ENCODE peak calls at places on chromosomes 3 and 15, in ten cellular contexts. K is posterior vena cava; R is hypothalamus; V is stimulated activated CD4-positive, alpha-beta T cell treated with anti-CD3 and anti-CD28 coated beads, Interleukin-2, amount 100 ng/mL, for 24 hours; P is esophagus squamous epithelium; J is heart left ventricle; D is fibroblast of the aortic adventitia; I is neural progenitor cell; F is natural killer cell; L is CD14-positive monocyte. Q is an unnamed sample.

GRCh38 chr15:70775160-70775559 is 11.8 kb upstream of the UACA start:
- DNase-seq in L (no peak), D (peak; percentile 73), F (no peak), J (no peak), K (no peak), R (no peak), V (no peak), P (no peak), I (no peak), Q (peak; percentile 91)

GRCh38 chr15:40441012-40441735 is 421 bp downstream of the BAHD1 start:
- DNase-seq in P (no peak), J (no peak), K (no peak), D (no peak), V (peak; percentile 35), I (peak; percentile 91), R (no peak), L (no peak), F (no peak), Q (no peak)

GRCh38 chr3:11982341-11982948 is 21.7 kb upstream of the SYN2 start:
- DNase-seq in F (no peak), K (no peak), D (no peak), R (no peak), J (no peak), I (no peak), L (no peak), P (no peak), V (no peak), Q (no peak)

GRCh38 chr3:56799251-56799882 is 2.4 kb downstream of the ARHGEF3 start:
- DNase-seq in L (no peak), D (peak; percentile 85), K (no peak), P (no peak), F (no peak), I (peak; percentile 50), V (no peak), J (no peak), R (no peak), Q (peak; percentile 74)

GRCh38 chr15:55954862-55955605 is 38.4 kb downstream of the NEDD4 start:
- DNase-seq in F (no peak), D (no peak), V (no peak), R (no peak), P (no peak), K (no peak), J (no peak), I (no peak), L (no peak), Q (no peak)

GRCh38 chr3:23671901-23672589 is 133.7 kb upstream of the UBE2E1 start:
- DNase-seq in D (no peak), J (no peak), I (no peak), F (no peak), L (no peak), R (peak; percentile 13), K (no peak), P (no peak), V (peak; percentile 4), Q (no peak)

GRCh38 chr3:66280304-66280703 is 59.5 kb downstream of the SLC25A26 start:
- DNase-seq in V (no peak), L (no peak), I (no peak), P (no peak), R (no peak), K (no peak), D (no peak), F (no peak), J (no peak), Q (no peak)

GRCh38 chr3:126208182-126208581 is 27.8 kb upstream of the ALDH1L1 start:
- DNase-seq in D (no peak), F (no peak), K (no peak), R (no peak), P (no peak), J (no peak), I (no peak), V (no peak), L (no peak), Q (peak; percentile 6)

GRCh38 chr3:105166893-105167292 is 199.8 kb upstream of the ALCAM start:
- DNase-seq in F (no peak), I (no peak), K (no peak), V (no peak), R (no peak), L (no peak), P (no peak), J (no peak), D (peak; percentile 55), Q (no peak)

GRCh38 chr15:41899854-41900442 is 6.1 kb upstream of the SPTBN5 start:
- DNase-seq in F (no peak), K (no peak), D (no peak), R (no peak), L (no peak), V (no peak), J (no peak), P (no peak), I (no peak), Q (no peak)

GRCh38 chr15:44340410-44340809 is 51.9 kb downstream of the GOLM2 start:
- DNase-seq in R (no peak), I (no peak), K (no peak), J (no peak), F (no peak), P (no peak), L (no peak), V (no peak), D (peak; percentile 83), Q (peak; percentile 67)

GRCh38 chr3:185152433-185153169 is at the start of gene C3orf70:
- DNase-seq in R (peak; percentile 77), V (peak; percentile 37), L (no peak), F (peak; percentile 16), D (peak; percentile 25), I (peak; percentile 79), K (peak; percentile 92), P (no peak), J (peak; percentile 64), Q (peak; percentile 29)

GRCh38 chr3:169699536-169700050 is 36.1 kb upstream of the MECOM start:
- DNase-seq in D (peak; percentile 86), L (no peak), K (peak; percentile 90), R (no peak), V (no peak), J (peak; percentile 54), P (peak; percentile 2), I (no peak), F (no peak), Q (peak; percentile 75)

GRCh38 chr3:161038725-161039124 is 66.4 kb downstream of the B3GALNT1 start:
- DNase-seq in V (no peak), F (no peak), R (no peak), I (no peak), K (no peak), J (no peak), P (no peak), D (peak; percentile 39), L (no peak), Q (no peak)

GRCh38 chr3:121152573-121152972 is 244.6 kb downstream of the STXBP5L start:
- DNase-seq in F (no peak), R (no peak), L (no peak), P (no peak), J (no peak), K (no peak), V (no peak), I (peak; percentile 34), D (no peak), Q (peak; percentile 3)

GRCh38 chr3:9198805-9199386 is 50.5 kb downstream of the SRGAP3 start:
- DNase-seq in I (peak; percentile 42), F (no peak), R (peak; percentile 80), D (no peak), K (no peak), J (no peak), V (no peak), L (no peak), P (no peak), Q (no peak)

GRCh38 chr15:83489690-83490089 is 42.5 kb downstream of the SH3GL3 start:
- DNase-seq in V (no peak), F (no peak), K (no peak), J (no peak), P (no peak), D (no peak), R (no peak), I (no peak), L (no peak), Q (no peak)

GRCh38 chr15:81942655-81943054 is 103.2 kb downstream of the MEX3B start:
- DNase-seq in K (no peak), V (no peak), D (no peak), I (no peak), R (no peak), P (no peak), J (no peak), L (no peak), F (no peak), Q (no peak)

GRCh38 chr3:12663311-12663935 is 494 bp downstream of the RAF1 start:
- DNase-seq in I (no peak), V (peak; percentile 53), L (peak; percentile 48), D (no peak), P (no peak), J (peak; percentile 58), R (peak; percentile 73), K (peak; percentile 84), F (peak; percentile 29), Q (no peak)

GRCh38 chr15:39188930-39189329 is 391.9 kb upstream of the THBS1 start:
- DNase-seq in D (peak; percentile 88), I (no peak), P (no peak), V (no peak), J (no peak), F (no peak), L (no peak), K (no peak), R (no peak), Q (peak; percentile 98)

GRCh38 chr3:42961633-42962032 is 17.5 kb upstream of the GASK1A start:
- DNase-seq in R (peak; percentile 33), L (no peak), V (peak; percentile 11), I (peak; percentile 76), F (no peak), K (no peak), J (peak; percentile 16), P (no peak), D (peak; percentile 80), Q (peak; percentile 69)

GRCh38 chr3:42590989-42591756 is 513 bp downstream of the SS18L2 start:
- DNase-seq in R (no peak), I (peak; percentile 79), D (peak; percentile 15), P (no peak), V (peak; percentile 14), F (no peak), J (no peak), L (no peak), K (no peak), Q (peak; percentile 14)

GRCh38 chr15:31024330-31024729 is 32.9 kb upstream of the MTMR10 start:
- DNase-seq in J (no peak), I (peak; percentile 41), K (no peak), L (no peak), D (peak; percentile 98), F (no peak), V (no peak), P (no peak), R (no peak), Q (peak; percentile 82)

GRCh38 chr15:29331669-29332068 is 62.0 kb upstream of the NSMCE3 start:
- DNase-seq in P (no peak), R (no peak), J (no peak), D (no peak), K (no peak), V (no peak), F (no peak), L (no peak), I (no peak), Q (no peak)

GRCh38 chr15:60370804-60371700 is 26.7 kb downstream of the ANXA2 start:
- DNase-seq in L (no peak), R (peak; percentile 20), P (no peak), I (no peak), J (peak; percentile 80), K (peak; percentile 92), F (no peak), D (peak; percentile 99), V (peak; percentile 25), Q (peak; percentile 99)

GRCh38 chr3:182702216-182702615 is 91.1 kb upstream of the ATP11B start:
- DNase-seq in I (no peak), J (no peak), V (no peak), P (no peak), L (no peak), D (no peak), F (no peak), K (no peak), R (no peak), Q (no peak)

GRCh38 chr3:161914703-161915102 is 418.1 kb downstream of the OTOL1 start:
- DNase-seq in R (peak; percentile 14), I (peak; percentile 65), J (peak; percentile 8), F (no peak), K (no peak), P (no peak), L (no peak), D (peak; percentile 63), V (no peak), Q (peak; percentile 84)

GRCh38 chr15:56369234-56369633 is 4.0 kb downstream of the TEX9 start:
- DNase-seq in F (no peak), L (no peak), P (no peak), J (no peak), D (no peak), I (no peak), K (no peak), R (no peak), V (no peak), Q (no peak)